ENCODE peak calls at places on chromosomes 4 and X, in five cellular contexts. Z is IMR-90, W is testis, E is Calu3, V is ovary. O is an unnamed sample.
A peak's percentile ranks its signal among the peaks of the same experiment; 100 is the strongest.

GRCh38 chr4:17511950-17512795 is at the start of gene QDPR:
- DNase-seq in Z (peak; percentile 50), W (peak; percentile 70), E (peak; percentile 86), V (peak; percentile 76), O (peak; percentile 52)

GRCh38 chr4:2963185-2964076 is at the start of the genes GRK4 and NOP14:
- DNase-seq in Z (peak; percentile 98), W (peak; percentile 99), E (peak; percentile 92), V (peak; percentile 98), O (peak; percentile 94)

GRCh38 chrX:13760428-13760827 is 25.9 kb downstream of the OFD1 start:
- DNase-seq in Z (no peak), W (no peak), E (no peak), V (no peak), O (no peak)

GRCh38 chr4:92236907-92237306 is 66.9 kb upstream of the GRID2 start:
- DNase-seq in Z (peak; percentile 77), W (no peak), E (no peak), V (no peak), O (no peak)

GRCh38 chr4:145984563-145984962 is 45.9 kb upstream of the ZNF827 start:
- DNase-seq in Z (no peak), W (no peak), E (no peak), V (no peak), O (no peak)

GRCh38 chr4:150244600-150244999 is 166.4 kb downstream of the DCLK2 start:
- DNase-seq in Z (peak; percentile 78), W (no peak), E (no peak), V (no peak), O (no peak)

GRCh38 chr4:2874861-2875260 is 31.2 kb downstream of the ADD1 start:
- DNase-seq in Z (no peak), W (no peak), E (no peak), V (no peak), O (no peak)

GRCh38 chrX:116285506-116285905 is 115.0 kb downstream of the AGTR2 start:
- DNase-seq in Z (no peak), W (no peak), E (no peak), V (no peak), O (no peak)

GRCh38 chr4:150683775-150684350 is 101.9 kb downstream of the MAB21L2 start:
- DNase-seq in Z (no peak), W (no peak), E (no peak), V (no peak), O (no peak)

GRCh38 chr4:169272265-169272886 is 1.6 kb upstream of the SH3RF1 start:
- DNase-seq in Z (peak; percentile 84), W (no peak), E (no peak), V (no peak), O (no peak)

GRCh38 chr4:22842360-22842759 is 149.6 kb downstream of the GBA3 start:
- DNase-seq in Z (no peak), W (no peak), E (no peak), V (no peak), O (no peak)

GRCh38 chr4:186765138-186765537 is 41.5 kb upstream of the FAT1 start:
- DNase-seq in Z (peak; percentile 20), W (no peak), E (peak; percentile 75), V (no peak), O (no peak)

GRCh38 chr4:5051210-5051691 is at the start of gene STK32B:
- DNase-seq in Z (peak; percentile 82), W (peak; percentile 54), E (peak; percentile 10), V (peak; percentile 46), O (peak; percentile 26)

GRCh38 chrX:118239471-118239870 is 106.4 kb upstream of the WDR44 start:
- DNase-seq in Z (peak; percentile 61), W (peak; percentile 15), E (no peak), V (peak; percentile 33), O (no peak)

GRCh38 chrX:24248042-24248441 is 65.8 kb downstream of the SUPT20HL2 start:
- DNase-seq in Z (no peak), W (peak; percentile 30), E (no peak), V (no peak), O (no peak)

GRCh38 chr4:119135721-119136121 is at the start of gene MYOZ2:
- DNase-seq in Z (peak; percentile 23), W (peak; percentile 27), E (no peak), V (no peak), O (no peak)

GRCh38 chr4:164193676-164194075 is 560.3 kb upstream of the SMIM31 start:
- DNase-seq in Z (no peak), W (no peak), E (no peak), V (no peak), O (no peak)

GRCh38 chr4:140125374-140125773 is 28.6 kb downstream of the MAML3 start:
- DNase-seq in Z (peak; percentile 26), W (no peak), E (no peak), V (no peak), O (no peak)

GRCh38 chr4:18675586-18675985 is 654.0 kb upstream of the LCORL start:
- DNase-seq in Z (no peak), W (no peak), E (no peak), V (no peak), O (no peak)

GRCh38 chr4:53557601-53558000 is 33.7 kb downstream of the LNX1 start:
- DNase-seq in Z (no peak), W (no peak), E (no peak), V (no peak), O (no peak)

GRCh38 chr4:78864405-78865024 is 74.7 kb downstream of the PAQR3 start:
- DNase-seq in Z (peak; percentile 85), W (no peak), E (peak; percentile 23), V (no peak), O (no peak)

GRCh38 chrX:49230500-49231232 is 2.5 kb downstream of the CACNA1F start:
- DNase-seq in Z (no peak), W (peak; percentile 43), E (peak; percentile 62), V (no peak), O (peak; percentile 23)

GRCh38 chrX:110733166-110733565 is 62.5 kb downstream of the CHRDL1 start:
- DNase-seq in Z (peak; percentile 17), W (no peak), E (no peak), V (no peak), O (no peak)

GRCh38 chr4:6668391-6668790 is 25.3 kb upstream of the S100P start:
- DNase-seq in Z (peak; percentile 80), W (no peak), E (no peak), V (no peak), O (no peak)

GRCh38 chrX:153775631-153776595 is 4.9 kb upstream of the SRPK3 start:
- DNase-seq in Z (no peak), W (no peak), E (no peak), V (no peak), O (no peak)

DNA sequence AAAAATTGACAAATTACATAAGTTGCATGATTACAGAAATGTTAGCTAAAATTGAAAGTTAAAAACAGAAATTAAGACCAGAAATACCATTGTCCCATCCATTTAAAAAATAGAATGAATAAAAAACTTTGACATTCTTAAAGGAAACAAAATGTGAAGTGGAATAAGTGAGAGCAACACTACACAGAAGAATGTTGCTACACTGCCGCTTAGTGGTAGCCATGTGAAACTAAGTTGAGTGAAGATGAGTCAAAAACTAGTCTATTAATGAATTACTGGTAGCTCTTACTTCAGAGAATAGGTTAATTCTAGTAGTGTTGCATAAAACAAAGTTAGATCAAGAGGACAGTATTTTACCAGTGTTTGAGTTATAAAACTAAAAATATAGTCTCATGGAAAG is 571.0 kb upstream of the KLHL4 start:
- DNase-seq in Z (peak; percentile 24), W (no peak), E (peak; percentile 3), V (no peak), O (no peak)
- TF ChIP-seq CTCF in Z (peak; percentile 59), W (no peak), E (no peak), V (no peak), O (no peak)

GRCh38 chr4:154564311-154564710 is 1.5 kb downstream of the FGB start:
- DNase-seq in Z (no peak), W (no peak), E (no peak), V (no peak), O (no peak)

GRCh38 chr4:154559931-154560801 is 2.6 kb upstream of the FGB start:
- DNase-seq in Z (no peak), W (no peak), E (no peak), V (no peak), O (no peak)

GRCh38 chr4:154562697-154563254 is at the start of gene FGB:
- DNase-seq in Z (no peak), W (no peak), E (no peak), V (no peak), O (no peak)

GRCh38 chr4:154560824-154561231 is 2.0 kb upstream of the FGB start:
- DNase-seq in Z (peak; percentile 55), W (no peak), E (peak; percentile 15), V (no peak), O (no peak)

GRCh38 chr4:154559141-154559841 is 3.5 kb upstream of the FGB start:
- DNase-seq in Z (peak; percentile 65), W (no peak), E (peak; percentile 47), V (no peak), O (no peak)
- TF ChIP-seq CTCF in Z (peak; percentile 70), W (no peak), E (peak; percentile 57), V (no peak), O (no peak)

DNA sequence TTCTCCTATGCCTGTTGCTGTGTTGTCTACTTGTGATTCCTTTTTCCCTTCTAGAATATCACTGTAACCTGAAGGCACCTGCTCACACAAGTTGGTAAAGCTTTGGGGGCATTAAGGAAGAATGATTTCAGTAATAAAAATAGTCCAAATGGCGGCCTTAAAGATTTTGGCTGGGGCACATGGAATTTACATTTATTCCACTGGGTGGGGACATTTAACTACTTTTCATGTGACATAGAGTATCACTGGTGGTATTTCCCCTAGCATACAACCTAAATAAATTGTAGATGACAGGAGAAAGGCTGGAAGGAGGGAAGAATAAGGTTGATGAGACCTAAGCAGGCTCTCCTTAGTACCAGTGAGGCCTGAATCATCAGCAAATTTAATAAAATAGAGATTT is 121.8 kb upstream of the EDA2R start:
- DNase-seq in Z (no peak), W (no peak), E (no peak), V (no peak), O (no peak)
- TF ChIP-seq CTCF in Z (no peak), W (no peak), E (no peak), V (no peak), O (no peak)

DNA sequence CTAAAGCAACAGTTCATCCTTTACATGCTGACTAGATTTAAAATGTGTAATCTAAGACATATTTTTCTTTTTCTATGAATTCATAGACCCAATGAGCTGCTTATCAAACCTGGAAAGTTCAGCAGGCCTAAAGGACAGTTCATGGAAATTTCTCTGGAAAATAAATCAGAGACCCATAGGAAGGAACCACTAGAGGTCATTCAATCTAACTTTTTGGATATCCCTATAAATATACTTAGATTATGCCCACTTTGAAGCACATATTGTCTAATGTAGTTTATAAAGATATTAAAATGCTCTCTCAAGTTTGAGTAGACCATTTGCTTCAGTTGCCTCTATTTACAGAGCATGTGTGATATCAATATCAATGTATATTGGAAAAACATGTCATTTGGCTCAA is 473.0 kb downstream of the FAT4 start:
- DNase-seq in Z (no peak), W (no peak), E (no peak), V (no peak), O (no peak)
- TF ChIP-seq CTCF in Z (peak; percentile 31), W (no peak), E (no peak), V (no peak), O (no peak)

O was measured in natural killer cell.